ENCODE peak calls at places on chromosomes 3 and 15, in seven cellular contexts. Z, F, N, D, T, S and K are unnamed samples.

GRCh38 chr3:111737056-111737711 is 121.9 kb upstream of the PHLDB2 start:
- DNase-seq in S (peak), F (no peak), Z (no peak), D (no peak), N (no peak), T (no peak), K (no peak)

GRCh38 chr3:178078933-178079332 is 457.3 kb upstream of the KCNMB2 start:
- DNase-seq in D (no peak), T (peak), F (peak), Z (no peak), N (no peak), S (no peak), K (no peak)

GRCh38 chr3:44996556-44996969 is 20.5 kb downstream of the EXOSC7 start:
- DNase-seq in N (no peak), S (no peak), Z (peak), D (no peak), F (no peak), T (no peak), K (no peak)

GRCh38 chr3:28903171-28903601 is 377.7 kb upstream of the RBMS3 start:
- DNase-seq in S (peak), D (no peak), Z (no peak), T (no peak), F (no peak), N (no peak), K (no peak)

GRCh38 chr3:113054552-113054951 is 63.8 kb downstream of the GTPBP8 start:
- DNase-seq in Z (no peak), S (no peak), N (no peak), F (peak), T (peak), D (no peak), K (peak)

GRCh38 chr3:166191406-166191805 is 354.2 kb upstream of the BCHE start:
- DNase-seq in F (no peak), N (no peak), S (no peak), D (no peak), Z (no peak), T (no peak), K (no peak)

GRCh38 chr3:66598168-66598567 is 97.3 kb upstream of the LRIG1 start:
- DNase-seq in Z (no peak), S (no peak), D (no peak), F (peak), N (no peak), T (peak), K (peak)

GRCh38 chr3:4547799-4548198 is 54.7 kb downstream of the ITPR1 start:
- DNase-seq in D (no peak), F (no peak), Z (no peak), N (no peak), T (no peak), S (no peak), K (no peak)

GRCh38 chr3:109081746-109082510 is 36.0 kb downstream of the MORC1 start:
- DNase-seq in T (peak), N (peak), D (peak), Z (peak), F (peak), S (no peak), K (no peak)

GRCh38 chr15:34644851-34645250 is 61.4 kb upstream of the GOLGA8B start:
- DNase-seq in Z (no peak), T (peak), D (no peak), N (no peak), F (no peak), S (no peak), K (no peak)

GRCh38 chr15:25693321-25694237 is 169.5 kb downstream of the ATP10A start:
- DNase-seq in F (peak), T (peak), D (peak), N (no peak), S (no peak), Z (no peak), K (no peak)

GRCh38 chr3:24683090-24683489 is 188.4 kb upstream of the THRB start:
- DNase-seq in Z (no peak), D (no peak), F (peak), T (peak), N (no peak), S (no peak), K (no peak)

GRCh38 chr3:24686764-24687163 is 192.1 kb upstream of the THRB start:
- DNase-seq in S (no peak), F (peak), T (peak), D (no peak), N (no peak), Z (no peak), K (no peak)

GRCh38 chr3:24682141-24682547 is 187.5 kb upstream of the THRB start:
- DNase-seq in Z (no peak), T (peak), F (peak), N (no peak), S (no peak), D (no peak), K (peak)

GRCh38 chr3:24684506-24685023 is 189.9 kb upstream of the THRB start:
- DNase-seq in N (no peak), F (no peak), S (no peak), Z (no peak), D (no peak), T (no peak), K (no peak)

GRCh38 chr3:24683511-24684384 is 189.1 kb upstream of the THRB start:
- DNase-seq in Z (no peak), F (peak), S (no peak), N (peak), D (peak), T (peak), K (peak)
- H3K4me3 ChIP-seq in Z (no peak), F (no peak), S (no peak), N (no peak), D (no peak), T (no peak), K (no peak)

DNA sequence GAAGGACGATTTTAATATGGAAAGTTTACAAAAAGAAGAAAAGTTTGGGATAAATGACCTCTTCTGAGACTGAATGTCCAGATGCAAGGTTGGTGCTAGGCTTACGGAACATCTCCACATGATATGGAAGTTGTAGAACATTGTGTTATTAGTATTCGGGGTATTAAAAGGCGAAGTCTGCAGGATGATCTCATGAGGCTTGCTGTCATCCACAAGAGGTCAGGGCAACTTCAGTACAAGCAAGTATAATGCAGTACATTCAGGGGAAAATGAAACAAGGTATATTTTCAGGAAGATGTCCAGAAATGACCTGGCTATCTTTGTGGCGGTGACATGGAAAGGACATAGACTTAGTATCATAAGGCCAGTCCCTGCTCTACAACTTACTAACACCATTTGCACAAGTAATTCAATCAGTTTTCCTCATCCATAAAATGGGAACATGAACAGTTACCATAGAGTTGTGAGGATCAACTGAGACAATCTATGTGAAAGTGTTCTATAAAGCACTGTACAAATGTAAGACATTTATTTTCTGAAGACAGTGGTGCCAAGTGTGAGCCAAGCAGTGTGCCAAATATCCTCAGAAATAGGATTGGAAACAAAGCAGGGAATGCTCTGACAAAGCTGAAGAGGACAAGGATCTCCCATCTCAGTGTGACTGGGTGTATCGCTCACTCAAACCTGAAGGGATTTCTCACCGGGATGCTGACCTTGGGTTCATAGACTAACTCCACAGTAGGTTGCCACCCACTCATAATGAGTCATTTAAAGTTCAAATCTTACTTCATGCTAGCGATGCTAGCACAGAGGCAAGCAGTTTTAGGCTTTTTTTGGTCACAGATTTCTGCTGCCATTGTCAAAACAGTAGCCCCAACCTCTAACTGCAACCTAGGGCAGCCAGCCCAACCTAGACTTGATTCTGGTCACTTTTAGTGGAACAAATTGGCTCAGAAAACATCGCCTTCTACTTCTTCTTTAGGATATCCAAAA is 118.3 kb downstream of the TIGIT start:
- DNase-seq in S (no peak), D (peak), Z (no peak), N (peak), T (peak), F (peak), K (no peak)
- TF ChIP-seq CTCF in S (peak), D (no peak), Z (no peak), N (no peak), T (no peak), F (peak), K (no peak)

GRCh38 chr3:170357176-170357919 is at the start of gene SKIL:
- DNase-seq in T (peak), D (peak), F (peak), Z (peak), N (peak), S (peak), K (peak)

GRCh38 chr3:170357920-170358854 is 672 bp downstream of the SKIL start:
- DNase-seq in S (peak), D (peak), T (peak), N (peak), Z (peak), F (peak), K (no peak)

GRCh38 chr3:170360916-170361315 is 3.4 kb downstream of the SKIL start:
- DNase-seq in T (no peak), Z (no peak), N (no peak), F (no peak), S (no peak), D (no peak), K (no peak)

GRCh38 chr3:170360476-170360875 is 3.0 kb downstream of the SKIL start:
- DNase-seq in T (peak), F (peak), N (no peak), D (no peak), Z (no peak), S (no peak), K (no peak)

DNA sequence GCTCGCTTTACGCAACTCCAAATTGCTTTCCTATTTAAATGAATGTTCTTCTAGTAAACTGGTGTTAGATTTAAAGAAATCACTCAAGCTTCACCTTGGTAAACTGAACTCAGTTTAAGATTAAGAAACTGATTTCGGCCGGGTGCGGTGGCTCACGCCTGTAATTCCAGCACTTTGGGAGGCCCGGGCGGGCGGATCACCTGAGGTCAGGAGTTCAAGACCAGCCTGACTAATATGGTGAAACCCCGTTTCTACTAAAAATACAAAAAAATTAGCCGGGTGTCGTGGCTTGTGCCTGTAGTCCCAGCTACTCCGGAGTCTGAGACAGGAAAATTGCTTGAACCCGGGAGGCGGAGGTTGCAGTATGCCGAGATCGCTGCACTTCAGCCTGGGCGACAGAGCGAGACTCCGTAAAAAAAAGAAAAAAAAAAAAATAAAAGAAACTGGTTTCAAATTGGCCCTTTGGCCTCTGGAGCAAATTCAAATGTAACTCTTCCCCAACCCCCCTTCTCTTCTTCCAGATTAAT is 1.7 kb downstream of the SKIL start:
- DNase-seq in N (no peak), D (no peak), T (no peak), F (no peak), Z (no peak), S (no peak), K (no peak)
- H3K4me3 ChIP-seq in N (peak), D (peak), T (peak), F (peak), Z (peak), S (peak), K (peak)

DNA sequence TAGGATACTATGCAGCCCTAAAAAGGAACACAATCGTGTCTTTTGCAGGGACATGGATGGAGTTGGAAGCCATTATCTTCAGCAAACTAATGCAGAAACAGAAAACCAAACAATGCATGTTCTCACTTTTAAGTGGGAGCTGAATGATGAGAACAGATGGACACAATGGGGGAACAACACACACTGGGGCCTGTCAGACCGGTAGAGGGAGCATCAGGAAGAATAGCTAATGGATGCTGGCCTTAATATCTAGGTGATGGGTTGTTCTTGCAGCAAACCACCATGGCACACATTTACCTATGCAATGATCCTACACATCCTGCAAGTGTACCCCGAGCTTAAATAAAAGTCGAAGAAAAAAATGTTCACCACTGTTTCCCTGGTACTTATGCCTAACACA is 17.5 kb downstream of the SENP7 start:
- DNase-seq in N (no peak), T (no peak), S (no peak), D (no peak), F (no peak), Z (no peak), K (no peak)
- TF ChIP-seq CTCF in N (no peak), T (no peak), S (no peak), D (no peak), F (no peak), Z (no peak), K (peak)

GRCh38 chr3:59820352-59820934 is 770.6 kb upstream of the CFAP20DC start:
- DNase-seq in N (peak), F (peak), D (no peak), T (peak), Z (no peak), S (no peak), K (no peak)

GRCh38 chr3:59816312-59816711 is 766.5 kb upstream of the CFAP20DC start:
- DNase-seq in T (no peak), N (peak), S (no peak), Z (no peak), D (no peak), F (no peak), K (no peak)

GRCh38 chr3:59821274-59821673 is 771.4 kb upstream of the CFAP20DC start:
- DNase-seq in F (no peak), S (no peak), Z (no peak), T (no peak), N (no peak), D (no peak), K (no peak)

GRCh38 chr3:59817511-59817910 is 767.7 kb upstream of the CFAP20DC start:
- DNase-seq in N (no peak), T (peak), F (no peak), D (no peak), Z (no peak), S (no peak), K (no peak)

GRCh38 chr3:59818033-59818936 is 768.5 kb upstream of the CFAP20DC start:
- DNase-seq in T (peak), F (peak), Z (no peak), N (peak), S (peak), D (no peak), K (peak)
- H3K4me3 ChIP-seq in T (peak), F (no peak), Z (no peak), N (peak), S (no peak), D (no peak), K (peak)

DNA sequence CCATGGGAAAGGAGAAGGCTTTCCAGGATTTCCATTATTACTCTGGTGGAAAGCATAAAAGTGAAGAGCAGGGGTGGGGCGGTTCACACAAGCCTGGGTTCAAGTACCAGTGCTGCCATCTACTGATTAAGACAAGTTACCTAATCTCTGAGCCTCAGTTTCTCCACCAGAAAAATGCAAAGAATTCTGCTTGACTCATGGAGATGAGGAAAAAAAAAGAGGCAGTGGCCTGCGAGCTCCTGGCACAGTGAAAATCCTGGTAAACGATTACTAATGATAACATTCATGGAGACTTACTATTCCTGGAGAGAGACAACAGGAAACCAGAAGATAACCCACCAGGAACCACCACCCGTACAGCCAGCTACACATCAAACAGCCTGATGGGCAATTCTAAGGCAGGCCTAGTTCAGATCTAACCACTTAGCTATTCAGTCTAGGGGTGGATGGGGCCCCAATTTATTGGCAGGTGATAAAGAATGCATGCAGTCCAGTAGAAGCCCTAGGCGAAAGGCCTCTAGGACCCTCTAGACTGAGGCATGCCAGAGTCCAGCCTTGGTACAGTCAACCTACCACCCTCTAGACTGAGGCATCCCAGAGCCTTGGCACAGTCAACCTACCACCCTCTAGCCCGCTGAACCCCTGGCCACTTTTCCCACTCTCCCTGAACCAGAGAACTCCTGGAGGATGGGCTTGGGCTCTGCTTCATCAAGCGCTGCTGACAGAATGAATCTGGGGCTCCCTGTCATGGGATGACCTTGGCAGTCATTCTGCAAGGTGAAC is 2.5 kb downstream of the AMOTL2 start:
- DNase-seq in S (no peak), N (no peak), F (no peak), Z (no peak), D (no peak), T (no peak), K (no peak)
- TF ChIP-seq CTCF in S (peak), N (no peak), F (peak), Z (no peak), D (no peak), T (no peak), K (peak)

DNA sequence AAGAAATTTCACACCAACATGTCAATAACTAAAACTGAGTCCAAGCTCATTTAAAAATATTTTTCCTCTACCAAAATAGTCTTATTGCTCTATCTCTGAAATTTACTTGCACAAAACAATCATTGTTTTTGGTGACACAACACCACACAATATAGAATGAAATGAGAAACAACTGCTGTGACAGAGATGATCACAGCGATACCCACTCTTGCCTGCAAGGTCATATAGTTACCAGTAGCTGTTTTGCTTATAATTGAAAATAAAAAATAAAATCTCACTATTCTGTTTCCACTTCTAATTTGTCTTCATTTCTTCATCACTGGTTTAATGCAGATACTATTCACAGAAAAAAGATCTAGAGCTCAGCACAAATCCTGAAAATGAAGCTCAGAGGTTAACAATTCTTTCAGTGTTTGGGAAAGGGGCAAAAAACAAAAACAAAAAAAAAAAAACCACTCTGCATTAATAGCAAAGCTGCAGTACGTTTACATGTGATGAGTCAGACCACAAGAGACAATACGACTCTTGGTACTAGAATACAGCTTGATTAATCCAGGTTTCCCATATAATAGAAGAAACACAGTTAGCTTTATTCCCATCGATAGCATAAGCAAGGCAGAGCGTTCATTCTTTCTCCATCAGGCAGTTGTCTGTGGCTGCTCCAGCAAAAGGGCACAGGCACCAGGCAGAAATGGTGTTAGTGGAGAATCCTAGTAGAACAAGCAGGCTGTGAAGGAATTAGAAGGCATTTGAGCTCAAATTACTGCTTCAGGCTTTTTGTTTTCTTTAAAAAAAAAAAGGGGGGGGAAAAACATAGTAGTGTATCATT is 794 bp downstream of the ANKRD28 start:
- DNase-seq in F (peak), Z (no peak), S (no peak), D (peak), N (peak), T (peak), K (no peak)
- H3K4me3 ChIP-seq in F (peak), Z (peak), S (peak), D (peak), N (peak), T (peak), K (peak)